ENCODE peak calls at places on chromosomes 2 and 18, in six cellular contexts. D is Ammon's horn, C is NCI-H345, O is AG04449, U is SW480, F is T-helper 1 cell. Z is an unnamed sample.

GRCh38 chr2:43519711-43520221 is 76.1 kb downstream of the THADA start:
- DNase-seq in F (no peak), C (no peak), U (no peak), O (peak), D (no peak), Z (peak)

GRCh38 chr2:238872628-238873400 is 24.9 kb downstream of the TWIST2 start:
- DNase-seq in D (no peak), C (peak), U (no peak), O (no peak), F (no peak), Z (no peak)

GRCh38 chr2:164351536-164351935 is 269.7 kb downstream of the GRB14 start:
- DNase-seq in F (no peak), C (no peak), D (no peak), U (no peak), O (no peak), Z (no peak)

GRCh38 chr2:240308111-240308651 is 127.3 kb upstream of the GPC1 start:
- DNase-seq in C (no peak), O (no peak), F (no peak), D (no peak), U (no peak), Z (no peak)

GRCh38 chr18:49625021-49625691 is 63.3 kb downstream of the LIPG start:
- DNase-seq in F (no peak), U (no peak), D (no peak), C (no peak), O (no peak), Z (no peak)

GRCh38 chr2:124804014-124804940 is 779.2 kb downstream of the CNTNAP5 start:
- DNase-seq in D (peak), O (no peak), C (peak), U (peak), F (peak), Z (no peak)

GRCh38 chr18:76937597-76937996 is 115.2 kb downstream of the ZNF236 start:
- DNase-seq in C (no peak), U (no peak), F (no peak), O (peak), D (no peak), Z (no peak)

GRCh38 chr2:238418196-238418998 is 8.3 kb upstream of the ASB1 start:
- DNase-seq in F (no peak), C (no peak), O (no peak), U (no peak), D (no peak), Z (no peak)

GRCh38 chr2:178787934-178788333 is 19.3 kb downstream of the TTN start:
- DNase-seq in C (no peak), U (no peak), F (no peak), D (no peak), O (no peak), Z (no peak)

GRCh38 chr2:30433902-30434301 is 13.1 kb upstream of the LCLAT1 start:
- DNase-seq in O (no peak), D (no peak), C (no peak), U (no peak), F (no peak), Z (no peak)

Z was measured in HS-27A.